ENCODE peak calls at places on chromosomes 2 and 18, in nine cellular contexts. One of them, this sample, is unnamed.

GRCh38 chr2:2779727-2780126 is 448.7 kb upstream of the MYT1L start:
- DNase-seq in HepG2: no peak
- DNase-seq in K562: no peak
- DNase-seq in A549: no peak
- DNase-seq in H1: no peak
- DNase-seq in endothelial cell of umbilical vein: no peak
- DNase-seq in HCT116: no peak
- DNase-seq in WTC11: no peak
- DNase-seq in SK-N-SH: no peak
- DNase-seq in this sample: no peak

GRCh38 chr2:8564475-8564874 is 117.4 kb upstream of the ID2 start:
- DNase-seq in WTC11: no peak
- DNase-seq in HCT116: no peak
- DNase-seq in SK-N-SH: no peak
- DNase-seq in K562: no peak
- DNase-seq in H1: no peak
- DNase-seq in A549: no peak
- DNase-seq in endothelial cell of umbilical vein: no peak
- DNase-seq in HepG2: no peak
- DNase-seq in this sample: no peak

GRCh38 chr2:186523781-186524180 is 37.7 kb downstream of the ZC3H15 start:
- DNase-seq in WTC11: no peak
- DNase-seq in HepG2: no peak
- DNase-seq in SK-N-SH: peak
- DNase-seq in A549: no peak
- DNase-seq in K562: no peak
- DNase-seq in H1: no peak
- DNase-seq in endothelial cell of umbilical vein: no peak
- DNase-seq in HCT116: no peak
- DNase-seq in this sample: no peak

GRCh38 chr2:30283931-30284565 is 52.7 kb downstream of the LBH start:
- DNase-seq in HCT116: no peak
- DNase-seq in SK-N-SH: no peak
- DNase-seq in endothelial cell of umbilical vein: no peak
- DNase-seq in WTC11: no peak
- DNase-seq in K562: peak
- DNase-seq in HepG2: no peak
- DNase-seq in A549: no peak
- DNase-seq in H1: no peak
- DNase-seq in this sample: no peak

GRCh38 chr2:16613475-16613874 is 52.2 kb downstream of the CYRIA start:
- DNase-seq in WTC11: no peak
- DNase-seq in HCT116: no peak
- DNase-seq in SK-N-SH: peak
- DNase-seq in HepG2: peak
- DNase-seq in K562: peak
- DNase-seq in endothelial cell of umbilical vein: peak
- DNase-seq in H1: no peak
- DNase-seq in A549: peak
- DNase-seq in this sample: peak

GRCh38 chr18:76709659-76710645 is 112.4 kb upstream of the ZNF236 start:
- DNase-seq in K562: peak
- DNase-seq in endothelial cell of umbilical vein: peak
- DNase-seq in WTC11: peak
- DNase-seq in HCT116: peak
- DNase-seq in H1: peak
- DNase-seq in HepG2: peak
- DNase-seq in SK-N-SH: peak
- DNase-seq in A549: peak
- DNase-seq in this sample: peak

GRCh38 chr2:121627525-121628050 is 21.7 kb downstream of the CLASP1 start:
- DNase-seq in H1: no peak
- DNase-seq in A549: no peak
- DNase-seq in K562: no peak
- DNase-seq in HCT116: no peak
- DNase-seq in endothelial cell of umbilical vein: no peak
- DNase-seq in WTC11: no peak
- DNase-seq in HepG2: no peak
- DNase-seq in SK-N-SH: no peak
- DNase-seq in this sample: no peak

GRCh38 chr2:123993728-123994323 is 31.3 kb upstream of the CNTNAP5 start:
- DNase-seq in K562: peak
- DNase-seq in HCT116: no peak
- DNase-seq in HepG2: peak
- DNase-seq in WTC11: peak
- DNase-seq in H1: peak
- DNase-seq in SK-N-SH: peak
- DNase-seq in endothelial cell of umbilical vein: peak
- DNase-seq in A549: peak
- DNase-seq in this sample: peak

DNA sequence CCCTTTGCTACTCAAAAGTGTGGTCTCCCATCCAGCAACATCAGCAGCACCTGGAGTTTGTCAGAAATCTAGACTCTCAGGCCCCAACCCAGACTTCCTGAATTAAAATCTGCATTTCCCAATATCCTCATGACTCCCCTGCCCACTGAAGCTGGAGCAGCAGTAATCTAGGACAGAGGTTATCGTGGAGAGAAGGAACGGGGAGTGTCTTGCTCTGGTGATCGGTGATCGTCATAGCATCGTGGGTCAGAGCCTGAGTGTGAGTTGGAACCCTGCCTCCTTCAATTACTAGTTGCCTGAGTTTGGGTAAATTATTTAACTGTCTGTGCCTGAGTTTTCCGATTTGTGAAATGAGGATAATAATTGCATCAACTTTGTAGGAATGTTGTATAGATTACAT is 217.3 kb upstream of the ATP5MC3 start:
- DNase-seq in H1: no peak
- DNase-seq in SK-N-SH: no peak
- DNase-seq in endothelial cell of umbilical vein: no peak
- DNase-seq in A549: no peak
- DNase-seq in HepG2: no peak
- DNase-seq in HCT116: no peak
- DNase-seq in WTC11: no peak
- DNase-seq in K562: no peak
- DNase-seq in this sample: no peak
- TF ChIP-seq MAX in H1: no peak
- TF ChIP-seq MAX in SK-N-SH: no peak
- TF ChIP-seq MAX in endothelial cell of umbilical vein: no peak
- TF ChIP-seq MAX in A549: no peak
- TF ChIP-seq MAX in HepG2: no peak
- TF ChIP-seq MAX in HCT116: no peak
- TF ChIP-seq MAX in WTC11: no peak
- TF ChIP-seq MAX in K562: no peak
- TF ChIP-seq MAX in this sample: no peak

DNA sequence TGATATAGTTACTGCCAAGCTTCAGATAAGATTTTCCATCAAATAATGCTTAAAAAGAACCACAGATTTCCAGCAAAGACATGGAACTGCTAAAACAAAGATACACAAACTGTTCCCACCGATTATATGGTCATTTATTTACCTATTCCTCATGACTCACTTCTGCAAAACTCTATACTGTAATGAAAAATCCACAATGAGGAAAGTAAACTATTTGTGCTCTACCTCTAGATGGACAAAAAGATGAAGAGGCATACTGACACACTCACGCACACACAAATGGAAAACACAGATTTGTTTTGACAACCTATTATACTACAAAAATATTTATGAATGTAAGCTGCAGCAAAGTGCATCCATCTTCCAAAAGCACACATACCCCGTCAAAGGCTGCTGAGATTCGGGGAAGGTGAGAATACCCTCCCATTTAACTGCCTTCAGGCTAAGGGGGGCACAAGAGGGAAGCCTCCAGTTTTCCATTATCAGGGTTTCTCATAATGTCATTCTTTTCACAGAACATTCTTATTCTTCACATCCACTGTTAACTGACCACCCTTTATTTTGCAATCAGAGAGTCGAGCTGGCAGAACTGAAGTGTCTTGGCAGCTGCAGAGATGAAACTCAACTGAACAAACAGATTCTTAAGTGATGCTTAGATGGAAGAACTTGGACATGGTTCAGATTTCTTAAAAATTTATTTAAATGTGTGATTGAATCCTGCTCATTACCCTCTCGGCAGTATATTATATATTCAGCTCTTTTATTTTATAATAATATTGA is 115.9 kb upstream of the TANK start:
- DNase-seq in SK-N-SH: no peak
- DNase-seq in H1: no peak
- DNase-seq in WTC11: no peak
- DNase-seq in HCT116: no peak
- DNase-seq in A549: no peak
- DNase-seq in K562: no peak
- DNase-seq in endothelial cell of umbilical vein: no peak
- DNase-seq in HepG2: no peak
- DNase-seq in this sample: no peak
- TF ChIP-seq MAX in SK-N-SH: no peak
- TF ChIP-seq MAX in H1: no peak
- TF ChIP-seq MAX in WTC11: no peak
- TF ChIP-seq MAX in HCT116: no peak
- TF ChIP-seq MAX in A549: no peak
- TF ChIP-seq MAX in K562: no peak
- TF ChIP-seq MAX in endothelial cell of umbilical vein: no peak
- TF ChIP-seq MAX in HepG2: no peak
- TF ChIP-seq MAX in this sample: no peak

GRCh38 chr2:204264068-204264693 is 281.1 kb upstream of the PARD3B start:
- DNase-seq in SK-N-SH: no peak
- DNase-seq in K562: no peak
- DNase-seq in WTC11: no peak
- DNase-seq in A549: no peak
- DNase-seq in H1: no peak
- DNase-seq in endothelial cell of umbilical vein: no peak
- DNase-seq in HepG2: no peak
- DNase-seq in HCT116: no peak
- DNase-seq in this sample: no peak
- TF ChIP-seq MAX in SK-N-SH: no peak
- TF ChIP-seq MAX in K562: no peak
- TF ChIP-seq MAX in WTC11: no peak
- TF ChIP-seq MAX in A549: no peak
- TF ChIP-seq MAX in H1: no peak
- TF ChIP-seq MAX in endothelial cell of umbilical vein: no peak
- TF ChIP-seq MAX in HepG2: no peak
- TF ChIP-seq MAX in HCT116: no peak
- TF ChIP-seq MAX in this sample: no peak

DNA sequence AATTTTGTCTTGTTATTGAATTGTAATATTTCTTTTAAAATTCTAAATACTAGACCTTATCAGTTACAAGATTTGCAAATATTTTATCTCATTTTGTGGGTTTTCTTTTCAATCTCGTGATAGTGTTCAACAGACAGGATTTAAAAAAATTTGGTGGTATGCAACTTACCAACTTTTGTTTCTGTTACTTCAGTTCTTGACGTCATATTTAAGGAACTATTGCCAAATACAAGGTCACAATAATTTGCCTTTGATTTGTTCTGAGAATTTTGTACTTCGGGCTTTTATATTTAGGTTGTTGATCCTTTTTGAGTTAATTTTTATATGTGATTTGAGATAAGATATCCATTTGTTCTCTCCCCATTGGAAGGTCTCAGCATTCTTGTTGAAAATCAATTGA is 876.6 kb downstream of the DCDC2C start:
- DNase-seq in A549: no peak
- DNase-seq in H1: no peak
- DNase-seq in SK-N-SH: no peak
- DNase-seq in K562: no peak
- DNase-seq in HepG2: no peak
- DNase-seq in WTC11: no peak
- DNase-seq in HCT116: no peak
- DNase-seq in endothelial cell of umbilical vein: no peak
- DNase-seq in this sample: no peak
- TF ChIP-seq MAX in A549: no peak
- TF ChIP-seq MAX in H1: no peak
- TF ChIP-seq MAX in SK-N-SH: no peak
- TF ChIP-seq MAX in K562: no peak
- TF ChIP-seq MAX in HepG2: no peak
- TF ChIP-seq MAX in WTC11: no peak
- TF ChIP-seq MAX in HCT116: no peak
- TF ChIP-seq MAX in endothelial cell of umbilical vein: no peak
- TF ChIP-seq MAX in this sample: no peak

DNA sequence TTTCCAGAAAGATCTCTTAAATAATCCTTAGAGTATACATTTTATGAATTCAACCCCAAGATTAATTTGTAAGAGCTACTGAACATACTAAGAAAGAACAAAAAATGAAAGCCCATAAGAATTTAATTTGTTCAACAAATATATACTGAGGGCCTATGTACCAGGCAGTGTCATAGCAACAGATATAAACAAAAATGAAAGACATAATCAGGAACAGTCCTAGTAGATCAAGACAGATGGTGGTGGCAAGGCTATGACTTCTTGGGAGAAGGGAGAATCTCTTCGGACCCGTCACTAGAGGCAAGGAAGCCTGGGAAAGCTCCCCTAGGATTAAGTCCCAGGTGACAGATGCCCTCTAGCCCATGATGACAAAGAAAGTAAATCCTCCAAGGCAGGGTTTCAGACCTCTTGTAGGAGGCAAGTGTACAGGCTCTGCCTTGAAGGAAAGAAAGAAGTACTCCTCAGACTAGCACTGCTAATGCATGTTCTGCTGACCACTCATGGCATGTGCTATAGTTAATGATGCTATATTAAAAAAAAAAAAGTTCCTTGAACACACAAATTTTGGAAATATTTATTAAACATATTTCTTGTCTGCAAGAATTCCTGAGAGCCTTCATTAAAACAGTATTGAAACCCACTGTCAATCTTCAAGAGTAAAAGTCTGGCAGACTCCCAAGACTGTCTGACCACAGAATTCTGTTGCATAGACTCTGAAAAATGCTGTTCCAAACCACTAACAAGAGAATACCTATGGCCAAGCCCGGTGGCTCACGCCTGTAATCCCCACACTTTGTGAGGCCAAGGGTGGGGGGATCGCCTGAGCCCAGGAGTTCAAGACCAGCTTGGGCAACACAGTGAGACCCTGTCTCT is 31.5 kb downstream of the NOL10 start:
- DNase-seq in HCT116: peak
- DNase-seq in K562: no peak
- DNase-seq in SK-N-SH: no peak
- DNase-seq in A549: no peak
- DNase-seq in endothelial cell of umbilical vein: no peak
- DNase-seq in H1: no peak
- DNase-seq in WTC11: no peak
- DNase-seq in HepG2: no peak
- DNase-seq in this sample: no peak
- TF ChIP-seq MAX in HCT116: no peak
- TF ChIP-seq MAX in K562: no peak
- TF ChIP-seq MAX in SK-N-SH: no peak
- TF ChIP-seq MAX in A549: no peak
- TF ChIP-seq MAX in endothelial cell of umbilical vein: no peak
- TF ChIP-seq MAX in H1: no peak
- TF ChIP-seq MAX in WTC11: no peak
- TF ChIP-seq MAX in HepG2: no peak
- TF ChIP-seq MAX in this sample: no peak

GRCh38 chr2:13585732-13586131 is 869.0 kb downstream of the TRIB2 start:
- DNase-seq in SK-N-SH: no peak
- DNase-seq in A549: no peak
- DNase-seq in endothelial cell of umbilical vein: no peak
- DNase-seq in K562: no peak
- DNase-seq in WTC11: no peak
- DNase-seq in HepG2: no peak
- DNase-seq in HCT116: no peak
- DNase-seq in H1: no peak
- DNase-seq in this sample: no peak
- TF ChIP-seq MAX in SK-N-SH: no peak
- TF ChIP-seq MAX in A549: no peak
- TF ChIP-seq MAX in endothelial cell of umbilical vein: no peak
- TF ChIP-seq MAX in K562: no peak
- TF ChIP-seq MAX in WTC11: no peak
- TF ChIP-seq MAX in HepG2: no peak
- TF ChIP-seq MAX in HCT116: no peak
- TF ChIP-seq MAX in H1: no peak
- TF ChIP-seq MAX in this sample: no peak

GRCh38 chr18:79950440-79951341 is 762 bp downstream of the SLC66A2 start:
- DNase-seq in K562: peak
- DNase-seq in endothelial cell of umbilical vein: peak
- DNase-seq in HCT116: no peak
- DNase-seq in HepG2: no peak
- DNase-seq in WTC11: peak
- DNase-seq in SK-N-SH: peak
- DNase-seq in A549: peak
- DNase-seq in H1: no peak
- DNase-seq in this sample: peak
- TF ChIP-seq MAX in K562: no peak
- TF ChIP-seq MAX in endothelial cell of umbilical vein: no peak
- TF ChIP-seq MAX in HCT116: no peak
- TF ChIP-seq MAX in HepG2: no peak
- TF ChIP-seq MAX in WTC11: no peak
- TF ChIP-seq MAX in SK-N-SH: no peak
- TF ChIP-seq MAX in A549: no peak
- TF ChIP-seq MAX in H1: no peak
- TF ChIP-seq MAX in this sample: no peak